ENCODE peak calls at places on chromosomes 12 and 14, in five cellular contexts. U is ACHN; Y is MCF 10A; Z is activated CD8-positive, alpha-beta memory T cell treated with anti-CD3 and anti-CD28 coated beads for 4 hours; G is CD8-positive, alpha-beta memory T cell. L is an unnamed sample.

GRCh38 chr12:6960291-6961277 is 9.4 kb downstream of the PTPN6 start:
- DNase-seq in U (no peak), G (no peak), Y (no peak), Z (no peak), L (no peak)

GRCh38 chr14:23327947-23328744 is 6.9 kb downstream of the PABPN1 start:
- DNase-seq in G (peak), U (peak), Y (peak), Z (peak), L (peak)

GRCh38 chr14:77024171-77024627 is 4.3 kb downstream of the IRF2BPL start:
- DNase-seq in G (peak), U (no peak), Z (peak), Y (peak), L (no peak)

GRCh38 chr14:92941531-92941930 is 18.6 kb downstream of the CHGA start:
- DNase-seq in Z (no peak), G (no peak), U (no peak), Y (no peak), L (no peak)

GRCh38 chr14:68664225-68664681 is 128.6 kb downstream of the ZFP36L1 start:
- DNase-seq in Z (no peak), G (no peak), Y (no peak), U (no peak), L (no peak)

GRCh38 chr12:50314629-50315312 is 31.5 kb upstream of the LIMA1 start:
- DNase-seq in U (peak), Y (peak), G (no peak), Z (no peak), L (no peak)

GRCh38 chr12:981176-981828 is 9.7 kb upstream of the ERC1 start:
- DNase-seq in Z (no peak), Y (peak), U (no peak), G (no peak), L (no peak)

GRCh38 chr12:65656156-65656885 is 168.0 kb upstream of the HMGA2 start:
- DNase-seq in Y (no peak), U (peak), G (no peak), Z (no peak), L (no peak)

GRCh38 chr12:30794020-30794419 is 39.3 kb upstream of the CAPRIN2 start:
- DNase-seq in Z (no peak), G (no peak), Y (peak), U (no peak), L (no peak)

GRCh38 chr14:34065222-34065621 is 114.3 kb upstream of the EGLN3 start:
- DNase-seq in Z (no peak), G (no peak), U (no peak), Y (no peak), L (no peak)

GRCh38 chr12:28253175-28253641 is 63.0 kb downstream of the CCDC91 start:
- DNase-seq in Z (no peak), U (peak), G (no peak), Y (no peak), L (no peak)

GRCh38 chr14:104700747-104701215 is 11.4 kb downstream of the INF2 start:
- DNase-seq in Y (no peak), Z (no peak), U (no peak), G (no peak), L (no peak)

GRCh38 chr12:30805959-30806358 is 51.2 kb upstream of the CAPRIN2 start:
- DNase-seq in G (no peak), U (no peak), Y (no peak), Z (no peak), L (no peak)

GRCh38 chr14:56844603-56845002 is 34.3 kb upstream of the OTX2 start:
- DNase-seq in G (no peak), Y (no peak), U (no peak), Z (no peak), L (no peak)

GRCh38 chr14:78959674-78960264 is 789.6 kb downstream of the NRXN3 start:
- DNase-seq in U (peak), G (peak), Z (peak), Y (peak), L (peak)

GRCh38 chr14:30751646-30752416 is 122.5 kb upstream of the COCH start:
- DNase-seq in G (no peak), Y (peak), Z (no peak), U (no peak), L (no peak)

GRCh38 chr12:67391656-67392055 is 122.5 kb downstream of the CAND1 start:
- DNase-seq in Z (no peak), G (no peak), Y (no peak), U (no peak), L (no peak)

GRCh38 chr14:54025661-54026060 is 69.0 kb upstream of the BMP4 start:
- DNase-seq in Z (no peak), U (peak), Y (peak), G (no peak), L (no peak)

GRCh38 chr14:49598182-49598478 is 610 bp upstream of the LRR1 start:
- DNase-seq in U (no peak), G (no peak), Y (no peak), Z (no peak), L (no peak)

L was measured in breast epithelium.